ENCODE peak calls at places on chromosomes 13 and 19, in eight cellular contexts. Y is foreskin keratinocyte; I is tibial artery; M is cardiac muscle cell; Q is CD4-positive, alpha-beta T cell; D is H9; Z is brain microvascular endothelial cell; H is stomach. R is an unnamed sample.

GRCh38 chr13:69296130-69296529 is 811.5 kb upstream of the ATXN8OS start:
- DNase-seq in Y (no peak), Z (no peak), Q (no peak), I (no peak), D (no peak), H (no peak), M (no peak), R (no peak)

GRCh38 chr19:7326105-7326877 is 22.4 kb upstream of the ARHGEF18 start:
- DNase-seq in D (peak; percentile 89), Y (peak; percentile 2), Q (no peak), H (no peak), Z (peak; percentile 10), M (peak; percentile 21), I (peak; percentile 32), R (no peak)

GRCh38 chr19:39937094-39937493 is 2.7 kb upstream of the FCGBP start:
- DNase-seq in Z (no peak), Y (no peak), I (no peak), D (no peak), M (no peak), H (no peak), Q (peak; percentile 15), R (no peak)

GRCh38 chr19:18771328-18772242 is 19.5 kb downstream of the COMP start:
- DNase-seq in D (peak; percentile 62), Z (no peak), H (no peak), M (no peak), Q (no peak), Y (no peak), I (no peak), R (no peak)

GRCh38 chr19:5339470-5339949 is 1.1 kb downstream of the PTPRS start:
- DNase-seq in D (no peak), I (no peak), M (no peak), Y (no peak), H (no peak), Z (no peak), Q (no peak), R (no peak)

GRCh38 chr13:50127017-50127725 is 111.9 kb downstream of the KCNRG start:
- DNase-seq in Y (peak; percentile 22), M (peak; percentile 76), Z (no peak), D (peak; percentile 58), H (peak; percentile 50), I (peak; percentile 75), Q (peak; percentile 42), R (no peak)

GRCh38 chr13:79831556-79831955 is 350.6 kb downstream of the NDFIP2 start:
- DNase-seq in M (no peak), Y (no peak), I (no peak), H (no peak), D (no peak), Z (no peak), Q (no peak), R (no peak)

GRCh38 chr19:4215807-4216206 is 13.5 kb upstream of the EBI3 start:
- DNase-seq in D (no peak), Q (no peak), Y (no peak), H (no peak), Z (no peak), I (no peak), M (no peak), R (no peak)

GRCh38 chr19:51810228-51810627 is 15.3 kb downstream of the FPR3 start:
- DNase-seq in I (no peak), Y (no peak), M (no peak), D (no peak), Z (no peak), Q (no peak), H (no peak), R (no peak)

GRCh38 chr13:31896427-31896826 is 135.1 kb upstream of the FRY start:
- DNase-seq in Y (no peak), H (no peak), D (no peak), M (peak; percentile 76), Z (peak; percentile 88), I (peak; percentile 76), Q (no peak), R (no peak)

GRCh38 chr13:85693889-85694511 is 105.2 kb downstream of the SLITRK6 start:
- DNase-seq in Z (peak; percentile 35), Q (no peak), Y (peak; percentile 36), M (peak; percentile 2), D (no peak), I (no peak), H (no peak), R (no peak)

GRCh38 chr19:5680083-5680436 is 256 bp downstream of the MICOS13 start:
- DNase-seq in Q (no peak), D (no peak), Y (no peak), I (peak; percentile 80), Z (peak; percentile 18), M (no peak), H (no peak), R (no peak)

DNA sequence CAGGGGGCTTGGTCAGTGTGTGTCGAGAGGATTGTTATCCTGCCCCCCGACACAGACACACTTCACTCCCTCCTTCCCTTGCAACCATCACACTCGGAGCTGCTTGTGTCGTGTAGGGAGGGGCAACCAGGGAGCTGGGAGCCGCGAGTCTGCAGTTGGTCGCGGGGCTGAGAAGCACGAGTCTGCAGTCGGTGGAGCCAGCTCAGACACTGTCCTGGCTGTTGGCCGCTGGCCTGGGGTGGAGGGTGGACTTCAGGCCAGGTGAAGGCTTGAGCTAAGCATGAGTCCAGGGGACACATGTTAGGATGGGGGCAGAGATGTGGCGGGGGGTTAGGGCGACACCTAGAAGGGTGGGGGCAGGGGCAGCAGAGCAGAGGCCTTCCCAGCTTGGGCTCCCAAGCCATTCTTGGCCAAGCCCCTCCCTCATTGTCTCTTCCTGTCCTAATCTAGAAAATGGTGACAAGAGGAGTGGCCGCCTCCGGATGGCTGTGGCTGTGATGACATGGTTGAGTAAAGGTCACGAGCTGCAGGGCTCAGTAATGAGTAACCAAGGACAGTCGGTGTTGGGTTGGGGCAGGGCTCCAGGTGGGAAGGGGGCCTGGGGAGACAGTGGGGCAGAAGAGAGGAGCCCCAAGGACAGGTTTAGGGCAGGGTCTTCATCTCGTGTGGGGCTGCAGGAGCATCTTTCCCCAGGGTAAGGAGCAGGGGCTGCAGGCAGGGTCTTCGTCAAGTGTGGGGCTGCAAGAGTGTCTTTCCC is 8.5 kb downstream of the PPP5C start:
- DNase-seq in M (no peak), H (no peak), Y (no peak), Q (no peak), I (peak; percentile 53), D (no peak), Z (no peak), R (no peak)
- H3K27ac ChIP-seq in M (peak overlapping the region; percentile 58), H (no peak overlapping the region), Y (no peak overlapping the region), Q (no peak overlapping the region), I (no peak overlapping the region), D (no peak overlapping the region), Z (no peak overlapping the region), R (peak overlapping the region; percentile 48)

DNA sequence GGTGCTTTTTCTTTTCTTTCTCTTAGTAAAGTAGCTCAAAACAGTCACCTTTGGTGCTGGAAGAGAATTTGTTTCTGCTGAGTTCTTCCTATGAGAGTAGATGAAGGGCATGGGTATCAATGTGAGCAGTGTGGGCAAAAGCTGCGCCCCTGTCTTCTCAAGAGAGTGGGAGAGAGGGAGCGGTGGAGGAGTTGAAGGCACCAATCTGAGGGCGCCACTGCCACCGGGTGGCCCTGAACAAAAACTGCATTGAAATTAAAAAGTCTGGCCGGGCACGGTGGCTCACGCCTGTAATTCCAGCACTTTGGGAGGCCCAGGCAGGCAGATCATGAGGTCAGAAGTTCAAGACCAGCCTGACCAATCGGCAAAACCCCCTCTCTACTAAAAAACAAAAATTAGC is 28.7 kb upstream of the EPHX3 start:
- DNase-seq in Q (no peak), D (no peak), M (no peak), H (no peak), I (no peak), Y (no peak), Z (no peak), R (no peak)
- TF ChIP-seq CTCF in Q (no peak), D (peak; percentile 44), M (peak; percentile 27), H (no peak), I (peak; percentile 26), Y (peak; percentile 50), Z (peak; percentile 59), R (no peak)

GRCh38 chr13:41490616-41491015 is 33.3 kb downstream of the RGCC start:
- DNase-seq in Z (no peak), M (no peak), H (no peak), Y (no peak), Q (no peak), I (no peak), D (no peak), R (no peak)

GRCh38 chr13:41496420-41497234 is 39.3 kb downstream of the RGCC start:
- DNase-seq in I (no peak), D (no peak), H (no peak), Q (no peak), Z (peak; percentile 43), M (no peak), Y (peak; percentile 28), R (no peak)

GRCh38 chr13:41494202-41494601 is 36.9 kb downstream of the RGCC start:
- DNase-seq in M (peak; percentile 10), I (no peak), Z (no peak), H (no peak), Q (no peak), D (no peak), Y (peak; percentile 39), R (no peak)

GRCh38 chr13:41495044-41495443 is 37.7 kb downstream of the RGCC start:
- DNase-seq in M (no peak), H (no peak), D (no peak), Q (no peak), I (no peak), Z (no peak), Y (no peak), R (no peak)

DNA sequence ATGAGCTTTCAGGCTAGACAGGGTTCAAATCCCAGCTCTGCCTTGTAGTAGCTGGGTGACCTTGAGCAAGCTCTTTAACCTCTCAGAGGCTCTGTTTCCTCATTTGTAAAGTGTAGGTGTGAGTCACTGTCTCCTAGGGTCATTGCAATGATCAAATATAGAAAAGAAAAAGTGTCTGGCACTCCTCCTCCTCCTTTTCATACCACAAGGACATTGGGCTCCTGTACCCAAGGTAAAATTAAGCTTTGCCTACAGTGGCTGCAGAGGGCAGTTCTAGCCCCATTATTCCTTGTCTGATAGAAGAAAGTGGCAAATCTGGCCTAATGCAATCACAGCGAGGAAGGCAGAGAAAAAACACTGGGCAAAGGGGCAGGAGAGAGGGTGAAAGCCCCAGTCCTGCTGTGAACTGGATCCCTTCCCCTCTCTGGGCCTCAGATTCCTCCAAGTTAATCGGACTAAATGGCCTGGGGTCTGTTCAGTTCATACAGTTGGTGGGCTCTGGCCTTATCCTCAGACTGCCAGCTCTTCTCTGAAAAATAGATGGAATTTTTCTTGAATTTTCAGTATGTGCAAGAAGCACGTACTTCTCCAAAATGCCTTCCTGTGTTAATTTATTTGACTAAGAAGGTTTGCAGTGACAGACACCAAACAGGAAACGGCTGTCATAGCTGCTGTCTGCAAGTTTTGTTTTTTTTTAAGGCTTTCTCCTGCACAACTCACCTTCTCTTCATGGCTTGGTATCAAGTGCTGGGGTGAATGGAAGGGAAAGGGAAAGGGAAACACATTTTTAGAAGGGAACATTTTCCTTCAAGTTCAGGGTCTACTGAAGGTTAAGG is 35.3 kb downstream of the RGCC start:
- DNase-seq in M (no peak), H (no peak), Q (no peak), D (no peak), I (no peak), Z (no peak), Y (no peak), R (no peak)
- H3K27ac ChIP-seq in M (no peak overlapping the region), H (peak overlapping the region; percentile 12), Q (peak overlapping the region; percentile 94), D (no peak overlapping the region), I (no peak overlapping the region), Z (no peak overlapping the region), Y (no peak overlapping the region), R (no peak overlapping the region)

DNA sequence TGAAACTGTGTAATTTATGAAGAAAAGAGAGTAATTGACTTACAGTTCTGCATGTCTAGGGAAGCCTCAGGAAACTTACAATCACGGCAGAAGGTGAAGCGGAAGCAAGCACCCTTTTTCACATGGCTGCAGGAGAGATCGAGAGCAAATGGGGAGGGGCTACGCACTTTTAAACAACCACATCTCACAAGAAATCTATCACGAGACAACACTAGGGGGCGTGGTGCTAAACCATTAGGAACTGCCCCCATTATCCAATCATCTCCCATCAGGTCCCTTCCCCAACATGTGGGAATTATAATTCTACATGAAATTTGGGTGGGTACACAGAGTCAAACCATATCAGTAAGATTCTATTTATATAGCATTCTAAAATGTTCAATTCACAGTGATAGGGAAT is 114.8 kb upstream of the TRPC4 start:
- DNase-seq in Z (no peak), D (peak; percentile 50), M (no peak), Q (no peak), I (no peak), H (no peak), Y (no peak), R (no peak)
- TF ChIP-seq CTCF in Z (no peak), D (peak; percentile 72), M (no peak), Q (no peak), I (no peak), H (no peak), Y (peak; percentile 8), R (no peak)

R was measured in RWPE1.